ENCODE peak calls at places on chromosomes 3 and 15, in five cellular contexts. L is T-helper 9 cell, T is NCI-H1105, E is NCI-H2081, C is T-helper 1 cell. N is an unnamed sample.

GRCh38 chr3:57556459-57557087 is 499 bp downstream of the PDE12 start:
- DNase-seq in L (peak), T (no peak), E (no peak), C (peak), N (no peak)

GRCh38 chr15:52257734-52258062 is 37.9 kb downstream of the MYO5C start:
- DNase-seq in L (no peak), T (peak), E (no peak), C (no peak), N (peak)

GRCh38 chr3:158368271-158368670 is 202.7 kb upstream of the MLF1 start:
- DNase-seq in L (no peak), T (peak), E (no peak), C (no peak), N (no peak)

GRCh38 chr3:188205992-188206416 is 52.0 kb downstream of the LPP start:
- DNase-seq in L (no peak), T (no peak), E (no peak), C (no peak), N (no peak)

GRCh38 chr15:69603369-69604049 is 150.9 kb downstream of the RPLP1 start:
- DNase-seq in L (no peak), T (no peak), E (no peak), C (no peak), N (no peak)

GRCh38 chr15:75725719-75726607 is 13.3 kb upstream of the CSPG4 start:
- DNase-seq in L (no peak), T (no peak), E (no peak), C (no peak), N (no peak)

GRCh38 chr3:177358968-177359600 is 161.8 kb upstream of the TBL1XR1 start:
- DNase-seq in L (peak), T (peak), E (peak), C (peak), N (peak)

GRCh38 chr3:13203398-13204176 is 130.4 kb upstream of the IQSEC1 start:
- DNase-seq in L (no peak), T (no peak), E (no peak), C (no peak), N (no peak)

GRCh38 chr15:40367038-40367672 is 9.1 kb downstream of the DISP2 start:
- DNase-seq in L (no peak), T (no peak), E (no peak), C (no peak), N (no peak)

N was measured in MCF 10A.